ENCODE peak calls at places on chromosomes 13 and 19, in four cellular contexts. G, L, R and T are unnamed samples.

GRCh38 chr13:20272104-20272503 is 40.0 kb upstream of the GJB6 start:
- DNase-seq in G (no peak), L (no peak), R (no peak), T (no peak)

GRCh38 chr19:10870501-10870954 is 825 bp upstream of the CARM1 start:
- DNase-seq in G (no peak), L (no peak), R (no peak), T (no peak)

GRCh38 chr19:50214699-50215543 is 11.5 kb downstream of the MYH14 start:
- DNase-seq in G (no peak), L (no peak), R (no peak), T (no peak)

GRCh38 chr13:33859691-33860303 is 41.8 kb downstream of the RFC3 start:
- DNase-seq in G (no peak), L (no peak), R (no peak), T (no peak)

GRCh38 chr19:46622118-46622446 is 2.8 kb downstream of the PTGIR start:
- DNase-seq in G (peak), L (no peak), R (no peak), T (no peak)

GRCh38 chr13:75135325-75135825 is 346.6 kb downstream of the TBC1D4 start:
- DNase-seq in G (no peak), L (no peak), R (no peak), T (no peak)

GRCh38 chr19:10566658-10567410 is 1.0 kb upstream of the KRI1 start:
- DNase-seq in G (no peak), L (peak), R (no peak), T (no peak)

GRCh38 chr19:12956446-12957388 is at the start of gene GADD45GIP1:
- DNase-seq in G (peak), L (peak), R (peak), T (peak)

GRCh38 chr13:110233682-110234280 is 73.2 kb downstream of the COL4A1 start:
- DNase-seq in G (no peak), L (no peak), R (no peak), T (no peak)

GRCh38 chr19:43934055-43934984 is 762 bp downstream of the ZNF45 start:
- DNase-seq in G (peak), L (no peak), R (no peak), T (peak)
- TF ChIP-seq NFIC in G (no peak), L (no peak), R (no peak), T (no peak)

DNA sequence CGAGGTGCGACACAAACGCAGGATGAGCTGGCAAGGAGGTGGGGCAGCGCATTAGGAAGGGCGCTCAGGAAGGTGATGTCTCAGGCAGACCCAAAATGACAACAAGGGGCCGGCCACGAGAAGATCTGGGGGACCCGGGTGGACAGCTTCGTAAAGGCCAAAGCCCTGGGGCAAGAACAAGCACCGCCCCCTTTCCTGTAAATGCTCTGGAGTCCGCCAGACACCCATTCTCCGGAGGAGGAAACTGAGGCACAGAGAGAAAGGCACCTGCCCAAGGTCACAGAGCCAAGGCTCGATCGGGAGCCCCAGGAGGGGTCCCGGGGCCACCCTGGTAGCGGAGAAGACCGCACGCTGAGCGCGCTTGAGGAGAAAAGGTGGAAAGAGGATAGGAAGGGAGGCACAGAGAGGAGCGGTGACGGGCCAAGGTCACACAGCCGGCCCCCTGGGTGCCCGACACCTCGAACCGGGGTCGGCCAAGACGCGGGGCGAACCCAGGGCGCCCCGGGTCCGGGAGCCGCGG is 571 bp downstream of the SAFB2 start:
- DNase-seq in G (peak), L (no peak), R (no peak), T (no peak)
- TF ChIP-seq NFIC in G (no peak), L (no peak), R (no peak), T (no peak)

GRCh38 chr13:60020288-60020687 is 143.4 kb downstream of the DIAPH3 start:
- DNase-seq in G (no peak), L (no peak), R (no peak), T (no peak)

GRCh38 chr13:60018536-60018935 is 145.2 kb downstream of the DIAPH3 start:
- DNase-seq in G (no peak), L (no peak), R (no peak), T (no peak)

GRCh38 chr13:60016229-60016628 is 147.5 kb downstream of the DIAPH3 start:
- DNase-seq in G (no peak), L (no peak), R (no peak), T (no peak)

GRCh38 chr13:60019119-60019993 is 144.4 kb downstream of the DIAPH3 start:
- DNase-seq in G (no peak), L (peak), R (peak), T (no peak)
- TF ChIP-seq NFIC in G (no peak), L (no peak), R (no peak), T (no peak)

DNA sequence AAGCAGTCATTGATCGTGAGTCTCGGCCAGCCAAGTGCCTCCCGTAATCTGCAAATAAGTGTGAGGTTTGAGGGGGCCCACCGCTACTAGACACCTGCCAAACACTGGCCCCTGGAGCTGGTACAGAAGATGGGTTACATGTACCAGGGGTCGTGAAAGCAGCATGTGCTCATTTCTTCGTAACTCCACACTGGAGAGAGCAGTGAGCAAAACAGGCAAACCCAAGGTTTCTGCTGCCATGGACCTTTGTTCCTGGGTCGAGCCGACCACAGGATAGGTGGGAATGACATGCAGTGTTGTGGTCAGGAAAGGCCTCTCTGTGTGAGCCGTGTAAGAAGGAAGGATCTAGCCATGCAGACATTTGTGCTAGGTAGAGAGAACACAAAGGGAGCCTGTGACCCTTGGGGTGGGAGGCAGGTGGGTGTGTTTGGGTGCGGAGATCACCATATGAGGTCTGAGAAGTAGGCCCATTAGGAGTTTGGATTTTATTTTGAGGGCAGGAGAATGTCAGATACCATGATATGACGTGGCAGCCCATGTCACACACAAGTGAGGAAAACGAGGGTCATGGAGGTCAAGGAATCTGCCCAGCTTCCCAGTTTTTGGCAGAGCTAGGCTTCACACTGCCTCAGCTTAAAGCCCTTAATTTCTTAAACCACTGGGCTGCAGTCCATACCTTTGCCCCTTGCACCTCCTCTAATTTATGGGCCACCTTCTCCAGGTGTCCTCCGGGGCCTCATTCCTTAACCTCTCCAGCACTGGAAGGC is 915 bp downstream of the GTF3A start:
- DNase-seq in G (no peak), L (no peak), R (no peak), T (peak)
- TF ChIP-seq NFIC in G (no peak), L (no peak), R (no peak), T (no peak)

GRCh38 chr19:3404324-3405260 is 38.2 kb downstream of the NFIC start:
- DNase-seq in G (peak), L (no peak), R (no peak), T (no peak)
- TF ChIP-seq NFIC in G (no peak), L (no peak), R (no peak), T (no peak)

DNA sequence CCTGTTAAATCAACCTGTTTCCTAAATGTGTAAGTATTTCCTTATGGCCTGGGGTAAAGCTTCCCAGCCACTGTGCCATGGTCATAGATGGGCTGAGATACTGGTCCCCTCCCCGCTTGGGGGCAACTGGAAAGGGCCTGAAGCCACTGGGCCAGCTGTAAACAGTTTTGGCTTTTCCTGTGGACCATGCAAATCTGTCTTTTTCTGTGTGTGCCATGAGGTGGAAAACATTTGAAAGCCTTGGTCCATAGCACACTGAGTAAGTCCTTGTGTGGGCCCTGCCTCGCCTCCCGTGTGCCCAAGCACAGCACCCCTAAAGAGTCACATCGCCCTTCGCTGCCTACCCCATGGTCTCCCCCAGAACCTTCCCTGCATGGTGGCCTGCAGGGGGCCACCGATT is 52.3 kb upstream of the GPR183 start:
- DNase-seq in G (no peak), L (no peak), R (no peak), T (no peak)
- TF ChIP-seq NFIC in G (no peak), L (no peak), R (no peak), T (no peak)

DNA sequence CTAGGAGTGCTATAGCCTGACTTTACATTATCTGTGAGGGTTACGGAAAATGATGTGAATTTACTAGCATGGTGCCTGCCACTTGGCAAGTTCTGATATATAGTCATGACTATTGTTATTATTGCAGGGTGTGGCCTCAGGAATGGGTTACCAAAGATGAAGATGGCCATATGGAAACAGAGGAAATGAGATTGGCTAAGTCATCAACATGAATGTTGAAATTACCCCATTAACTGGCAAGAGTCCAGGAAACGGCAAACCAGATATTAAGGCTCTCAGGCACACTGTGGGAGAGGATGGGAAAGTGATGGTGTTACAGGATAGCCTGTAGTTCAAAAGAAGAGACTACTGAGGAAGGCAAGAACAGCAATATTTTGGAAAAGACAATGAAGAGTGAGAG is 183.3 kb downstream of the KCNRG start:
- DNase-seq in G (no peak), L (no peak), R (no peak), T (peak)
- TF ChIP-seq NFIC in G (no peak), L (no peak), R (no peak), T (peak)

DNA sequence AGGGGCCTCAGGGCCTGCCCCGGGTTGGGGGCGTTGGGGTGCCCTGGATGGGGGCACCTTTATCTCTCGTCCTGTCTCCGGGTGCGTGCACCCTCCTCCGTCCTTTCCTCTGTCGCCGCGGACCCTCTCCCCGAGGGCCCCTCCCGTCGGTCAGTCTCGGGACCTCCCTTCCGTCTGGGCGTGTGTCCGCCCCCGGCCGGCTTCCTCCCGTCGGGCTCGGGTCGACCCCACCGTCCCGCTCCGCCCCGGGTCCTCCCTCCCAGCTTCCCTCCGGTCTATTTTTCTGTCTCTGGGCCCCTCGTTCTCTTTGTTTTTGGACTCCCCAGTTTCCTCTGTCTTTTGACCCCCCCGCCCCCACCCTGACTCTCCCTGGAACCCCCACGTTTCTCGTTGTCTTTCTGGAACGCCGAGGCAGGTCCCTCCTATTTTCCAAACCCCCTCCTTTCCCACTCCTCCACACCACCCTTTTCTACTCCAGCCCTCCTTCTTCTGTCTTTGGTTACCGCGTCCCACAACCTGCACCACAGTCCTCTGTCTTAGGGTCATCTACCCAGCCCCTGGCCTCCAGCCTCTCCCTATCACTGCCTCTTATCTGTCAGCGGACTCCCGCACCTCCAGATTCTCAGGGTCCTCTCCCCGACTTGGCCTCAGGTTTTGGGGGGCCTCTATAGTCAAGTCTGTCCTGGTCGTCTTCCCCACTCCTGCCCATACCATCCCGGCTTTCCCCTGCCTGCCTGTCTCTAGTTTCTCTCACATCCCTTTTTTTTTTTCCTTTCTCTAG is 757 bp downstream of the EGLN2 start:
- DNase-seq in G (peak), L (no peak), R (no peak), T (no peak)
- TF ChIP-seq NFIC in G (no peak), L (no peak), R (no peak), T (no peak)